ENCODE peak calls at places on chromosomes 5 and 9, in nine cellular contexts. J is left lung; L is OCI-LY7; F is lung; U is mesendoderm; Y is CD8-positive, alpha-beta T cell; V is K562; N is effector memory CD4-positive, alpha-beta T cell; T is cardiac muscle cell. Q is an unnamed sample.
A peak's percentile ranks its signal among the peaks of the same experiment; 100 is the strongest.

GRCh38 chr9:87816041-87816440 is 66.6 kb upstream of the SPATA31E1 start:
- DNase-seq in N (no peak), J (no peak), T (peak; percentile 77), L (no peak), F (no peak), Y (no peak), V (no peak), U (no peak), Q (no peak)

GRCh38 chr5:2660305-2660704 is 91.2 kb downstream of the IRX2 start:
- DNase-seq in F (no peak), T (no peak), V (no peak), L (no peak), J (no peak), Y (no peak), U (peak; percentile 14), N (no peak), Q (no peak)

GRCh38 chr5:82092-82491 is 9.9 kb upstream of the PLEKHG4B start:
- DNase-seq in L (no peak), V (no peak), J (no peak), T (peak; percentile 32), N (no peak), F (no peak), U (peak; percentile 92), Y (no peak), Q (no peak)

GRCh38 chr9:75229605-75230332 is 141.5 kb downstream of the OSTF1 start:
- DNase-seq in V (no peak), U (peak; percentile 14), J (peak; percentile 46), L (no peak), F (peak; percentile 56), Y (no peak), T (peak; percentile 7), N (no peak), Q (no peak)

GRCh38 chr9:123795336-123795735 is 134.6 kb downstream of the DENND1A start:
- DNase-seq in Y (no peak), V (no peak), T (peak; percentile 24), F (no peak), U (no peak), L (no peak), N (no peak), J (no peak), Q (no peak)

GRCh38 chr5:74256947-74257573 is 383.5 kb downstream of the ENC1 start:
- DNase-seq in U (no peak), L (no peak), T (no peak), F (no peak), J (no peak), V (no peak), Y (no peak), N (no peak), Q (no peak)

GRCh38 chr5:1725641-1726468 is 73.8 kb downstream of the MRPL36 start:
- DNase-seq in T (peak; percentile 8), Y (no peak), U (peak; percentile 33), N (no peak), J (peak; percentile 28), F (no peak), L (no peak), V (peak; percentile 56), Q (no peak)

GRCh38 chr9:34514816-34515215 is 8.0 kb downstream of the ENHO start:
- DNase-seq in F (no peak), Y (no peak), U (no peak), L (no peak), N (no peak), T (no peak), V (no peak), J (no peak), Q (no peak)

GRCh38 chr5:6744841-6745705 is 31.8 kb downstream of the TENT4A start:
- DNase-seq in V (no peak), T (no peak), F (no peak), Y (no peak), N (no peak), J (no peak), L (no peak), U (no peak), Q (no peak)

GRCh38 chr5:84162695-84163094 is 222.0 kb downstream of the EDIL3 start:
- DNase-seq in Y (no peak), N (no peak), F (no peak), U (no peak), V (no peak), L (no peak), T (no peak), J (no peak), Q (no peak)

GRCh38 chr5:95155888-95156287 is 129.0 kb downstream of the MCTP1 start:
- DNase-seq in J (no peak), U (no peak), T (no peak), Y (no peak), F (no peak), V (no peak), N (no peak), L (no peak), Q (no peak)

GRCh38 chr9:268616-269015 is 54.0 kb downstream of the DOCK8 start:
- DNase-seq in L (no peak), T (no peak), Y (no peak), U (no peak), V (no peak), N (no peak), J (no peak), F (no peak), Q (no peak)

GRCh38 chr5:175104682-175105081 is 339.3 kb downstream of the DRD1 start:
- DNase-seq in J (no peak), U (no peak), V (no peak), F (no peak), Y (no peak), L (no peak), N (no peak), T (no peak), Q (no peak)

GRCh38 chr9:5818424-5819142 is 14.3 kb downstream of the ERMP1 start:
- DNase-seq in U (no peak), L (no peak), T (no peak), V (no peak), J (no peak), F (no peak), N (no peak), Y (no peak), Q (no peak)

GRCh38 chr5:76592692-76593091 is 30.5 kb downstream of the F2RL2 start:
- DNase-seq in J (no peak), U (no peak), Y (no peak), T (no peak), L (no peak), V (no peak), N (no peak), F (no peak), Q (no peak)

GRCh38 chr9:69940668-69941067 is 103.0 kb upstream of the MAMDC2 start:
- DNase-seq in N (no peak), V (no peak), L (no peak), J (no peak), Y (no peak), F (no peak), U (no peak), T (no peak), Q (no peak)

GRCh38 chr9:79254900-79255651 is 316.7 kb upstream of the TLE4 start:
- DNase-seq in T (peak; percentile 24), F (no peak), L (no peak), N (no peak), V (no peak), U (peak; percentile 59), Y (no peak), J (no peak), Q (no peak)

DNA sequence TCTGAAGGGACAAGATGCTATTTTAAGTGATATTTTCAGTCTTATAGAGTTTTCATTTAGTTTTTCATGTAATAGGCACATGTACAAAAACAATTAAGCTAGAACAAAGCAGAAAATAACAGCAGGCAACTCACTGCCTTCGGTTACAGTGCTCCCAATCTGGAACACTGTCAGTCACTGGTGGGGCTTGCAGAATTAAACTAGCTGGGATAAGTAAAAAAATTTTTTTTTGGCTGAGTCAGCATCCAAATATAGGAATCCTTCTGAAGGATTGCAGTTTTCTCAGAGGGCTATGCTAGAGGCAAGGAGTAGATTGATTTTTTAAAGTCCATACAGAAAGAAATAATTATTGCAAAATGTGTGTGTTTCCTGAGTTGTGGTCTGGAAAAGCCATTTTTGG is 250.2 kb upstream of the RFX3 start:
- DNase-seq in L (no peak), V (no peak), N (no peak), U (no peak), F (no peak), Y (no peak), T (peak; percentile 38), J (no peak), Q (no peak)
- H3K4me1 ChIP-seq in L (no peaks in the 10 kb centered on the region), V (no peaks in the 10 kb centered on the region), N (no peaks in the 10 kb centered on the region), U (peaks cover 5% of the 10 kb centered on the region), F (no peaks in the 10 kb centered on the region), Y (no peaks in the 10 kb centered on the region), T (no peaks in the 10 kb centered on the region), J (no peaks in the 10 kb centered on the region), Q (no peaks in the 10 kb centered on the region)

DNA sequence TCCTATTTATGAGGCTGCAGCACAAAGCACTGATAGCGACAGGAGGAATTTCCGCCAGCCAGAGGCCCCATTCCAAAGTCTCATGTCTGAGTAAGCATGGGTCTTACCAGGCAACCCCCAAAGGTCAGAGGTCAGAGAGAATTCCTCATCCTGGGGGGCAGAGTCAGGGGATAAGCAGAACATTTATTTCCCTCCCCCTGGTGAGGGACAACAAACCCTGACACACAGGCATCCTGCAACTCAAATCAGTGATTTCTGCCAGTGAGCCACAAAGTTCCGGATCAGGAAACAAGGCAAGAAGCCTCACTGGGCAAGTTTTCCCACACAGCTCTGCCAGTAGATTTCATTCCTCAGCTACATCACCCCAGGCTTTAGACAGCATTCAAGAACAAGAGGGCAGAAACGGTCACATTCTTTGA is 37.0 kb downstream of the ADAMTS12 start:
- DNase-seq in V (no peak), U (peak; percentile 68), L (no peak), F (no peak), T (peak; percentile 95), N (no peak), J (no peak), Y (no peak), Q (no peak)
- H3K4me1 ChIP-seq in V (no peaks in the 10 kb centered on the region), U (peaks cover 12% of the 10 kb centered on the region), L (no peaks in the 10 kb centered on the region), F (peaks cover 9% of the 10 kb centered on the region), T (peaks cover 65% of the 10 kb centered on the region), N (peaks cover 3% of the 10 kb centered on the region), J (no peaks in the 10 kb centered on the region), Y (peaks cover 26% of the 10 kb centered on the region), Q (peaks cover 9% of the 10 kb centered on the region)

GRCh38 chr9:7246181-7246580 is 488.4 kb downstream of the KDM4C start:
- DNase-seq in Y (no peak), J (no peak), U (no peak), T (no peak), N (no peak), F (no peak), V (no peak), L (no peak), Q (no peak)
- H3K4me1 ChIP-seq in Y (no peaks in the 10 kb centered on the region), J (no peaks in the 10 kb centered on the region), U (no peaks in the 10 kb centered on the region), T (no peaks in the 10 kb centered on the region), N (no peaks in the 10 kb centered on the region), F (no peaks in the 10 kb centered on the region), V (no peaks in the 10 kb centered on the region), L (no peaks in the 10 kb centered on the region), Q (no peaks in the 10 kb centered on the region)

DNA sequence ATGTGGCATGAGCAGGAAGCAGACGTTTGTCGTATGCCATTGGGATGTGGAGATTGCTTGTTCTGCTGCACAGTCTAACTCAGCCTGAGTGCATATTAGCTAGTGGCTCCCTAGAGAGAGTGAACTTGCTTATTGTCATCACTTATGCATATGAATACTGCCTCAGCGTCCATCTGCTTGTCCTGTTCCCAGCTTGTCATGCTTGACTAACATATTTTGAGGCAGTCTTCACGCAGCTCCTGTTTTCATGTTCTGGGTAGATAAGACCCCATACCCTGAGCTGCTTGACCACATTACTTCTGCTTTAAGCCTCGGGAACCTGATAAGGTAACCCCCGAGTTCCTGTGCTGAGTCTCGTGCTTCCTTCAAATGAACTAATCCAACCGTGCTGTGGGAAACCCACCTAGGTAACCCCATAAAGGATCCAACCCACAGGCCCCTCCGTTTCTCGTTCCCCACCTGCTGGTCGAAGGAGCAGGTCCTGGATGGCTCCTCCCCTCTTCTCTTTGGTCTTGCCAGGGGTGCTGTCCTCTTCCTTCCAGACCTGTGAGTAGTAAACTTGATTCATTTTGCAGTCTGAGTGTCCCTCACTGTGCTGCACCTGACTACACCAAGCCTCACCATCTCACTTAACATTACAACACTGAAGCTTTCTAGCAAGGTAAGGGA is 25.0 kb downstream of the ANKRD33B start:
- DNase-seq in U (peak; percentile 24), T (no peak), Y (no peak), N (no peak), L (no peak), F (no peak), J (no peak), V (peak; percentile 98), Q (no peak)
- H3K4me1 ChIP-seq in U (peaks cover 2% of the 10 kb centered on the region), T (peaks cover 13% of the 10 kb centered on the region), Y (no peaks in the 10 kb centered on the region), N (no peaks in the 10 kb centered on the region), L (peaks cover 32% of the 10 kb centered on the region), F (peaks cover 3% of the 10 kb centered on the region), J (no peaks in the 10 kb centered on the region), V (peaks cover 33% of the 10 kb centered on the region), Q (no peaks in the 10 kb centered on the region)